ENCODE peak calls at places on chromosomes 4 and X, in six cellular contexts. A is activated CD8-positive, alpha-beta T cell treated with anti-CD3 and anti-CD28 coated beads for 36 hours; U is NCI-H774; Z is epithelial cell of esophagus; W is activated T-helper 1 cell treated with anti-CD3 and anti-CD28 coated beads, Interleukin-12 subunit alpha, Interleukin-12 subunit beta, Interleukin-2, Interleukin-4 antibody, amounts not matched to agents 30 ng/mL and 10 ng/mL and 1 ng/mL, durations not matched to agents 14 hours and 24 hours and 36 hours; S is substantia nigra. L is an unnamed sample.

GRCh38 chrX:100680756-100681155 is 36.8 kb downstream of the SRPX2 start:
- DNase-seq in Z (no peak), U (no peak), A (no peak), S (no peak), W (no peak), L (no peak)

GRCh38 chr4:176309046-176309445 is 10.7 kb upstream of the SPCS3 start:
- DNase-seq in U (no peak), A (no peak), W (no peak), Z (no peak), S (no peak), L (no peak)

GRCh38 chrX:123348468-123348867 is 164.4 kb downstream of the GRIA3 start:
- DNase-seq in W (no peak), S (no peak), Z (no peak), U (no peak), A (no peak), L (no peak)

GRCh38 chr4:151917145-151917775 is 156.5 kb upstream of the GATB start:
- DNase-seq in A (no peak), U (no peak), S (no peak), Z (no peak), W (no peak), L (no peak)

GRCh38 chr4:137065306-137065705 is 467.0 kb downstream of the PCDH18 start:
- DNase-seq in Z (peak), A (no peak), U (no peak), W (no peak), S (no peak), L (no peak)

GRCh38 chr4:25703731-25704388 is 48.2 kb downstream of the SLC34A2 start:
- DNase-seq in W (no peak), A (no peak), S (no peak), Z (peak), U (no peak), L (no peak)

GRCh38 chr4:47383829-47384427 is 79.6 kb downstream of the COMMD8 start:
- DNase-seq in Z (peak), W (no peak), S (no peak), U (peak), A (no peak), L (no peak)

GRCh38 chr4:82770607-82771006 is 28.0 kb downstream of the SCD5 start:
- DNase-seq in S (peak), W (no peak), Z (no peak), A (no peak), U (no peak), L (no peak)

GRCh38 chr4:5751918-5752802 is 41.2 kb downstream of the EVC start:
- DNase-seq in S (no peak), Z (peak), A (no peak), U (no peak), W (no peak), L (peak)

GRCh38 chr4:94634266-94634665 is 123.5 kb upstream of the BMPR1B start:
- DNase-seq in W (no peak), A (no peak), S (no peak), U (no peak), Z (no peak), L (no peak)

GRCh38 chr4:121717680-121718237 is 21.0 kb upstream of the ANXA5 start:
- DNase-seq in S (no peak), W (no peak), Z (no peak), A (no peak), U (no peak), L (no peak)

GRCh38 chrX:41919870-41920269 is 3.5 kb downstream of the CASK start:
- DNase-seq in S (no peak), Z (no peak), U (no peak), W (no peak), A (no peak), L (no peak)

GRCh38 chr4:85151786-85152185 is 185.3 kb upstream of the WDFY3 start:
- DNase-seq in S (no peak), U (no peak), W (no peak), Z (no peak), A (no peak), L (no peak)

GRCh38 chrX:118370921-118371624 is 25.2 kb downstream of the WDR44 start:
- DNase-seq in U (no peak), Z (no peak), W (no peak), A (no peak), S (no peak), L (no peak)

GRCh38 chr4:111957131-111957530 is 188.1 kb upstream of the FAM241A start:
- DNase-seq in Z (no peak), A (no peak), W (no peak), S (no peak), U (no peak), L (no peak)

GRCh38 chrX:150312931-150313330 is 50.2 kb upstream of the MAMLD1 start:
- DNase-seq in A (no peak), S (no peak), W (no peak), U (no peak), Z (no peak), L (no peak)

GRCh38 chr4:185506422-185506821 is 28.9 kb downstream of the PDLIM3 start:
- DNase-seq in Z (no peak), W (no peak), U (no peak), A (no peak), S (no peak), L (no peak)

GRCh38 chr4:130266814-130267213 is 1170.9 kb downstream of the C4orf33 start:
- DNase-seq in A (no peak), U (no peak), Z (no peak), W (no peak), S (no peak), L (no peak)

GRCh38 chr4:143506031-143506430 is 7.5 kb upstream of the SMARCA5 start:
- DNase-seq in U (no peak), A (no peak), S (no peak), Z (no peak), W (no peak), L (no peak)

GRCh38 chr4:94889961-94890360 is 132.2 kb downstream of the BMPR1B start:
- DNase-seq in S (no peak), U (no peak), W (no peak), Z (peak), A (no peak), L (no peak)

GRCh38 chrX:46165866-46166265 is 379.4 kb downstream of the ZNF674 start:
- DNase-seq in A (no peak), U (no peak), Z (no peak), S (no peak), W (no peak), L (no peak)

GRCh38 chrX:49308604-49309269 is 5.3 kb downstream of the GAGE10 start:
- DNase-seq in Z (no peak), A (peak), U (no peak), W (no peak), S (no peak), L (no peak)

GRCh38 chr4:142493255-142493976 is 352.7 kb downstream of the INPP4B start:
- DNase-seq in Z (no peak), U (no peak), S (no peak), A (no peak), W (no peak), L (no peak)

GRCh38 chr4:89403826-89404225 is 96.2 kb upstream of the GPRIN3 start:
- DNase-seq in Z (no peak), W (no peak), S (no peak), A (no peak), U (no peak), L (no peak)

GRCh38 chr4:91958651-91959050 is 345.1 kb upstream of the GRID2 start:
- DNase-seq in S (no peak), A (no peak), Z (no peak), W (no peak), U (no peak), L (no peak)

GRCh38 chr4:99811850-99812249 is 4.8 kb upstream of the DAPP1 start:
- DNase-seq in S (no peak), A (peak), Z (peak), W (peak), U (no peak), L (no peak)

GRCh38 chr4:47717173-47717572 is 120.7 kb downstream of the CORIN start:
- DNase-seq in U (no peak), A (no peak), W (no peak), S (no peak), Z (no peak), L (no peak)

GRCh38 chr4:186021461-186022167 is 47.3 kb upstream of the TLR3 start:
- DNase-seq in S (peak), W (no peak), A (peak), U (no peak), Z (peak), L (no peak)

GRCh38 chr4:52358855-52359254 is 300.2 kb downstream of the USP46 start:
- DNase-seq in W (no peak), U (no peak), A (no peak), S (no peak), Z (no peak), L (no peak)

GRCh38 chr4:5711479-5712184 is 631 bp downstream of the EVC start:
- DNase-seq in Z (peak), W (no peak), U (no peak), S (no peak), A (peak), L (peak)

GRCh38 chr4:69025191-69025998 is 70.9 kb upstream of the UGT2B7 start:
- DNase-seq in U (no peak), Z (peak), A (no peak), S (no peak), W (no peak), L (no peak)

GRCh38 chr4:172995161-172995560 is 173.4 kb upstream of the GALNT7 start:
- DNase-seq in U (no peak), S (no peak), W (no peak), A (no peak), Z (no peak), L (no peak)

GRCh38 chr4:64144994-64145393 is 264.3 kb downstream of the TECRL start:
- DNase-seq in U (no peak), Z (no peak), A (no peak), W (no peak), S (no peak), L (no peak)

GRCh38 chr4:140152760-140153418 is 1.1 kb downstream of the MAML3 start:
- DNase-seq in U (no peak), Z (peak), S (peak), A (peak), W (peak), L (peak)

GRCh38 chrX:110415440-110416167 is 57.0 kb downstream of the RTL9 start:
- DNase-seq in Z (peak), S (no peak), W (no peak), U (no peak), A (no peak), L (no peak)

GRCh38 chr4:173211222-173211621 is 42.6 kb downstream of the GALNT7 start:
- DNase-seq in Z (peak), A (no peak), U (no peak), W (no peak), S (no peak), L (no peak)

GRCh38 chr4:8830056-8830455 is 41.6 kb downstream of the HMX1 start:
- DNase-seq in U (no peak), A (no peak), W (no peak), Z (no peak), S (no peak), L (peak)

GRCh38 chrX:68420559-68420958 is 12.7 kb downstream of the OPHN1 start:
- DNase-seq in U (no peak), S (no peak), Z (no peak), A (no peak), W (no peak), L (no peak)

L was measured in sigmoid colon.